ENCODE peak calls at places on chromosomes 7 and 10, in four cellular contexts. H is GM12878, D is H1, C is SK-N-SH. R is an unnamed sample. For H3K4me1, the result is how much of the 10 kb centered on the place peaks cover.

GRCh38 chr10:102621418-102622325 is 22.6 kb upstream of the TRIM8 start:
- DNase-seq in H (no peak), D (no peak), C (no peak), R (peak)

GRCh38 chr7:53315986-53316385 is 280.6 kb downstream of the POM121L12 start:
- DNase-seq in H (no peak), D (no peak), C (peak), R (no peak)

GRCh38 chr7:73715648-73716317 is 3.7 kb downstream of the STX1A start:
- DNase-seq in H (no peak), D (no peak), C (no peak), R (peak)

GRCh38 chr10:5546891-5547683 is 22.3 kb downstream of the CALML3 start:
- DNase-seq in H (no peak), D (no peak), C (no peak), R (peak)

GRCh38 chr7:98760201-98760651 is 109.6 kb downstream of the TMEM130 start:
- DNase-seq in H (no peak), D (no peak), C (no peak), R (no peak)

GRCh38 chr10:71799785-71800453 is 26.6 kb upstream of the VSIR start:
- DNase-seq in H (no peak), D (no peak), C (no peak), R (no peak)

GRCh38 chr7:55288070-55288824 is 76.9 kb upstream of the LANCL2 start:
- DNase-seq in H (no peak), D (no peak), C (no peak), R (no peak)

GRCh38 chr10:44369296-44369695 is 15.6 kb downstream of the CXCL12 start:
- DNase-seq in H (no peak), D (no peak), C (no peak), R (peak)

GRCh38 chr10:43370671-43371215 is 693 bp upstream of the FXYD4 start:
- DNase-seq in H (no peak), D (no peak), C (no peak), R (no peak)

GRCh38 chr7:31549621-31550020 is 35.7 kb downstream of the ITPRID1 start:
- DNase-seq in H (no peak), D (no peak), C (no peak), R (no peak)

GRCh38 chr10:131849591-131850489 is 51.0 kb upstream of the PPP2R2D start:
- DNase-seq in H (no peak), D (no peak), C (no peak), R (no peak)

GRCh38 chr7:124276005-124276606 is 243.2 kb upstream of the TMEM229A start:
- DNase-seq in H (no peak), D (peak), C (peak), R (peak)

GRCh38 chr10:79184141-79184625 is 115.4 kb downstream of the ZMIZ1 start:
- DNase-seq in H (no peak), D (no peak), C (peak), R (peak)

GRCh38 chr7:23287612-23288011 is 11.5 kb upstream of the MALSU1 start:
- DNase-seq in H (no peak), D (no peak), C (no peak), R (no peak)

GRCh38 chr7:77360969-77361368 is 55.2 kb downstream of the GSAP start:
- DNase-seq in H (no peak), D (no peak), C (no peak), R (no peak)

GRCh38 chr10:77282163-77282562 is 355.4 kb downstream of the KCNMA1 start:
- DNase-seq in H (no peak), D (no peak), C (no peak), R (no peak)

GRCh38 chr10:105253843-105254242 is 612.8 kb downstream of the SORCS3 start:
- DNase-seq in H (no peak), D (no peak), C (peak), R (no peak)

GRCh38 chr10:121838931-121839330 is 88.9 kb downstream of the ATE1 start:
- DNase-seq in H (no peak), D (no peak), C (no peak), R (no peak)

GRCh38 chr7:47622946-47623640 is 41.2 kb upstream of the TNS3 start:
- DNase-seq in H (no peak), D (no peak), C (no peak), R (peak)

GRCh38 chr10:104809288-104810090 is 168.4 kb downstream of the SORCS3 start:
- DNase-seq in H (no peak), D (peak), C (no peak), R (no peak)

GRCh38 chr7:29375641-29376562 is 181.3 kb downstream of the CHN2 start:
- DNase-seq in H (no peak), D (no peak), C (no peak), R (no peak)

GRCh38 chr7:27148776-27149641 is 1.4 kb upstream of the HOXA6 start:
- DNase-seq in H (no peak), D (no peak), C (no peak), R (no peak)

GRCh38 chr10:22648547-22648961 is 65.8 kb downstream of the PIP4K2A start:
- DNase-seq in H (peak), D (no peak), C (no peak), R (peak)

GRCh38 chr10:93554760-93555432 is 11.6 kb upstream of the FFAR4 start:
- DNase-seq in H (no peak), D (peak), C (peak), R (peak)

GRCh38 chr10:111865550-111865949 is 318.0 kb downstream of the GPAM start:
- DNase-seq in H (no peak), D (no peak), C (no peak), R (no peak)
- TF ChIP-seq RFX5 in H (no peak), D (no peak), C (no peak), R (no peak)

GRCh38 chr7:87213801-87214200 is 5.7 kb downstream of the TMEM243 start:
- DNase-seq in H (no peak), D (no peak), C (no peak), R (no peak)
- H3K4me1 ChIP-seq in H (under half), D (under half), C (under half), R (under half)

GRCh38 chr10:96529634-96530279 is 16.0 kb upstream of the TLL2 start:
- DNase-seq in H (no peak), D (no peak), C (no peak), R (no peak)

GRCh38 chr10:96524745-96525144 is 11.0 kb upstream of the TLL2 start:
- DNase-seq in H (no peak), D (no peak), C (no peak), R (no peak)
- TF ChIP-seq RFX5 in H (no peak), D (no peak), C (no peak), R (no peak)

GRCh38 chr10:103654925-103655324 is 161.4 kb downstream of the NEURL1 start:
- DNase-seq in H (no peak), D (no peak), C (no peak), R (no peak)
- H3K4me1 ChIP-seq in H (under half), D (under half), C (under half), R (under half)

DNA sequence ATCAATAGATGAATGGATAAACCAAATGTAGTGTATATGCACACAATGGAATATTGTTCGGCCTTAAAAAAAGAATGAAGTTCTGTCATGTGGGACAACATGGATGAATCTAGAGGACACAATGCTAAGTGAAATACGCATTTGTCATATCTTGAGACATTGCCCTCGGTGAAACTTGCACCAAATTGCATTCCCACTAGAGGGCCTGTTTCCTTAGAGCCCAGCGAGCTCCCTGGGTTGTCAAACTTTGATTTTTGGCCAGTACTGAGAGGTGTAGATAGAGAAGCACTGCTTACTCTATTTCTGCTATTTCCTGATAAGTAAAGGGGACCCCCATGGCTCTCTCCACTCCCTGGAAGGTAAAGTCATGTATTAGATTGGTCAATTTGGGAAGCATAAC is 157.1 kb downstream of the GPAM start:
- DNase-seq in H (no peak), D (no peak), C (no peak), R (no peak)
- TF ChIP-seq RFX5 in H (no peak), D (no peak), C (no peak), R (no peak)

GRCh38 chr7:50217961-50218360 is 86.6 kb upstream of the IKZF1 start:
- DNase-seq in H (no peak), D (no peak), C (no peak), R (no peak)
- H3K4me1 ChIP-seq in H (under half), D (under half), C (under half), R (under half)

R was measured in IMR-90.